ENCODE peak calls at places on chromosomes 11 and 22, in four cellular contexts. G is K562, Z is H1, N is tibial nerve. C is an unnamed sample.

GRCh38 chr11:118610773-118611432 is 3.5 kb downstream of the PHLDB1 start:
- DNase-seq in G (peak; percentile 73), Z (peak; percentile 60), N (peak; percentile 86), C (peak; percentile 89)

GRCh38 chr11:27386176-27386575 is 23.2 kb upstream of the CCDC34 start:
- DNase-seq in G (no peak), Z (no peak), N (no peak), C (no peak)

GRCh38 chr11:118789501-118790356 is 1.2 kb downstream of the DDX6 start:
- DNase-seq in G (peak; percentile 38), Z (no peak), N (no peak), C (peak; percentile 29)

GRCh38 chr11:85955531-85955930 is 100.3 kb downstream of the CCDC83 start:
- DNase-seq in G (no peak), Z (no peak), N (no peak), C (no peak)

GRCh38 chr11:75328426-75329277 is 22.8 kb downstream of the ARRB1 start:
- DNase-seq in G (peak; percentile 58), Z (no peak), N (peak; percentile 53), C (peak; percentile 77)

GRCh38 chr22:47586946-47587345 is 824.5 kb downstream of the TBC1D22A start:
- DNase-seq in G (no peak), Z (no peak), N (no peak), C (no peak)

GRCh38 chr22:20873215-20873614 is 14.4 kb downstream of the SNAP29 start:
- DNase-seq in G (peak; percentile 35), Z (no peak), N (no peak), C (no peak)

GRCh38 chr11:75041263-75041662 is 52.5 kb downstream of the NEU3 start:
- DNase-seq in G (no peak), Z (no peak), N (no peak), C (no peak)

DNA sequence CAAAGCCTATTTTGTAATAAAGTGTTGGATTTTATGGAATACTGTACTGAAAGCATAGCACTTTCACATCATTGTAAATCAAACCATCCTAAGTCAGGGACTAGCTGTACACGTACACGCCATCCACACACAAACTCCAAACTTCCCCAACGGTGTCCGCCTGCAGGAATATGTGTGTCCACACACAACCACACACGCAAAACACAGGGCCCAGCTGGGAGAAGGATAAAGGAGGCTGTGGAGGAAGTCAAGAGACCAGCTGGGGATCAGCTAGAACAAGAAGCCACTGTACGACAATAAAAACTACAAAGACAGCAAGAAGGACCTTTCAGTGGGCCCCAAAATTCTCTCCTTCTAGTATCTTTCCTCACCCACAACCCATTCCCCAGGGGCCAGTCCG is 1.6 kb downstream of the TRIM29 start:
- DNase-seq in G (no peak), Z (no peak), N (no peak), C (peak; percentile 3)
- H3K36me3 ChIP-seq in G (no peaks in the 10 kb centered on the region), Z (no peaks in the 10 kb centered on the region), N (no peaks in the 10 kb centered on the region), C (no peaks in the 10 kb centered on the region)

GRCh38 chr22:49582671-49583070 is 245.0 kb downstream of the BRD1 start:
- DNase-seq in G (no peak), Z (no peak), N (no peak), C (no peak)
- H3K9me3 ChIP-seq in G (peaks cover 11% of the 10 kb centered on the region), Z (no peaks in the 10 kb centered on the region), N (peaks cover 26% of the 10 kb centered on the region), C (no peaks in the 10 kb centered on the region)

GRCh38 chr22:31489632-31490495 is at the start of gene EIF4ENIF1:
- DNase-seq in G (peak; percentile 90), Z (no peak), N (peak; percentile 72), C (peak; percentile 90)
- TF ChIP-seq POLR2A in G (peak; percentile 75), Z (no peak), N (peak; percentile 8), C (peak; percentile 72)

DNA sequence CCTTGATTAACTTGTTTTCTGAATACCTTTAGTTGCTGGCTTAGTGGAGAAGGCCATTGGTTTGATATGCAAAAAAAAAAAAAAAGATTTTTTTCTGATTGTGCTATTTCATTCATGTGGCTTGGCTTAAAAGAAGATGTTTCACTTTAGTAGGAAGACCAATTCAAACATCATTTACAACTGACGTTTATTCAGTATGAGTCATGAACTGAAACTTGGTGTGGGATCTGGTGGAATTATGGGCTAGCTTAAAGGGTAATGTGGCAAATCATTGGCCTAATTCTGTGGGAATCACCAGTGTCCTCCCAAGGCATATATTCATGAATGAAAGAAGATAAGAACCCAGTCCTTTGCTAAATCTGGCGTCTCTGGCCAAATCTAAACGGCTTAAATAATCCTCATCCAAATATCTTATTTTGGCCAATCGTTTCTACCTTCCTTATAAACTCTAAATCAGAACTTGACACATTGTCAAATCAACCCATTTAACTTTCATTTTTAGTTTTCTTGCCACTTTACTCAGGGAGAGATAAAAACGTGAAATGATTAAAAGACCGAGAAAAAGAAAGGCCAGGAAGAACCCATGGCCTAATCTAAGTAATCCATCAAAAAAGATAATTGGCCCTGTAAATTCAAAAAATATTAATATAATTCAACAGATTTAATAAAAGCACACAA is 77.0 kb downstream of the DDIAS start:
- DNase-seq in G (no peak), Z (no peak), N (no peak), C (no peak)
- H3K36me3 ChIP-seq in G (no peaks in the 10 kb centered on the region), Z (no peaks in the 10 kb centered on the region), N (peaks cover 11% of the 10 kb centered on the region), C (peaks cover 2% of the 10 kb centered on the region)

DNA sequence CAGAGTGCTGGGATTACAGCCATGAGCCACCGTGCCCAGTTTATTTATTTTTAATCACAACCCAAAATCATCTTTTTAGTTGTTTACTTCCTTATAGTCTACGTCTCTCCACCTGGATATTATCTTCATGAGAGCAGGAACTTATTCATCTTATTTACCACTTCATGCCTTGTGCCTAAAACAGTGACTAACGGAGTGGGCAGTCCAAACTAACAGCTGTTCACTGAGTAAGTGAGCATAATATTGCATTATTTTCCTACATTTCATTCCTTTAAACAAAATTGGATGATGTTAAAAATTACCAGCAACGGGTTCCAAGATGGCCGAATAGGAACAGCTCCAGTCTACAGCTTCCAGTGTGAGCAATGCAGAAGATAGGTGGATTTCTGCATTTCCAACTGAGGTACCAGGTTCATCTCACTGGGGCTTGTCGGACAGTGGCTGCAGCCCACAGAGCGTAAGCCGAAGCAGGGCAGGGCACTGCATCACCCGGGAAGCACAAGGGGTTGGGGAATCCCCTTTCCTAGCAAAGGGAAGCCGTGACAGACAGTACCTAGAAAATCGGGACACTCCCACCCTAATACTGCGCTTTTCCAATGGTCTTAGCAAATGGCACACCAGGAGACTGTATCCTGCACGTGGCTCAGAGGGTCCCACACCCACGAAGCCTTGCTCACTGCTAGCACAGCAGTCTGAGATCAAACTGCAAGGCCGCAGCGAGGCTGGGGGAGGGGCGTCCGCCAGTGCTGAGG is 14.1 kb downstream of the TMEM123 start:
- DNase-seq in G (no peak), Z (no peak), N (no peak), C (no peak)
- H3K9me3 ChIP-seq in G (no peaks in the 10 kb centered on the region), Z (peaks cover 2% of the 10 kb centered on the region), N (no peaks in the 10 kb centered on the region), C (no peaks in the 10 kb centered on the region)

DNA sequence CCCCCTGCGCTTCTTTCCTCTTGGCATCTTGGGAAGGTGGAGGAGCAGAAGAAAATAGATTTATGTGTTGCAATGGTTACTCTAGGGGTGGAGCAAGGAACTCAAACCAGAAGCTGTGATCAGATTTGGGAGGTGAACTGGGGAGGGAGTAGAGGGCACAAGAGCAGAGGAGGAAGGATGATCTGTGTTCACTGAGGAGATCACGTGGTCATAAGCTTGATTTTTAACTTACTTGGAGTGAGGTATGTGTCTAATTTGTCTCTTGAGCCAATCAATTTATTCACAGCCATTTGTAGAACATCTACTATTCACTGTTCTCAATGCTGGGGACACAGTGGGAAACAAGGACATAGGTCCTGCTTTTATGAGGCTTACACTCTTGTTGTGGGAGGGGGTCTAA is 24.8 kb upstream of the CD82 start:
- DNase-seq in G (peak; percentile 5), Z (no peak), N (no peak), C (no peak)
- TF ChIP-seq POLR2A in G (no peak), Z (no peak), N (no peak), C (no peak)

DNA sequence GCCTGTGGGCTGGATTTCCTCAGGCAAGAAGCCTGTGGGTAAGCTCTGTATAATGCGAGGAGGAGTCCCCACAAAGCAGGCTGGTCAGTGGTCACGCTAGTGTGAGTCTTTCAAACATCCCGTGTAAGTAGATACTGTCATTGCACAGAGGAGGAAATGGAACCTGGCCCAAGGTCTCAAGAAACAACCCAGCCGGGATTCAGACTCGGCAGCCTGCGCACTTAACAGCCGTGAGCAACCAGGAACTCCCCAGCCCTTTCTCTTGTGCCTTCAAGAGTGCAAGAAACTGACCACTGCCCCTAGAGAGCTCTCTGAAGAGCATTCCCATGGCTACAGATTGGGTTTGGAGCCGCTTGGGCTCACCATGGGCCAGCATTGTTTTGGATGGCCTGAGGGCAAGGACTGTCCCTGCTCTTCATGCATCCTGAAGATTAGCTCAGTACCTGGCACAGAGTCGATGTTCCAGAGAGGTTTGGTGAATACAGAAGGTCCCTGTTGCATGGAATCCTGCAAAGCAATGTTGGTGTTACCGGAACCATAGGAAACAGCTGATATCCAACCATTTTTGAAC is 6.0 kb downstream of the MPST start:
- DNase-seq in G (no peak), Z (no peak), N (no peak), C (no peak)
- H3K36me3 ChIP-seq in G (peaks cover 62% of the 10 kb centered on the region), Z (peaks cover 51% of the 10 kb centered on the region), N (peaks cover 23% of the 10 kb centered on the region), C (peaks cover 13% of the 10 kb centered on the region)

C was measured in body of pancreas.